ENCODE peak calls at places on chromosomes 7 and 10, in seven cellular contexts. U, Y, Z, V, I, R and D are unnamed samples.

GRCh38 chr10:26367771-26368170 is 70.4 kb upstream of the APBB1IP start:
- DNase-seq in I (no peak), R (peak; percentile 96), U (peak; percentile 63), V (no peak), Z (peak; percentile 2), Y (peak; percentile 77), D (peak; percentile 64)

GRCh38 chr10:113386005-113386404 is 166.8 kb upstream of the HABP2 start:
- DNase-seq in V (peak; percentile 56), Y (no peak), R (peak; percentile 78), U (no peak), Z (peak; percentile 50), I (no peak), D (no peak)

GRCh38 chr7:50119815-50120637 is 27.0 kb upstream of the ZPBP start:
- DNase-seq in Y (peak; percentile 64), V (no peak), I (peak; percentile 1), Z (no peak), R (no peak), U (peak; percentile 64), D (peak; percentile 2)

GRCh38 chr10:123154092-123154942 is at the start of gene BUB3:
- DNase-seq in Z (peak; percentile 100), U (peak; percentile 100), Y (peak; percentile 100), V (peak; percentile 100), I (peak; percentile 99), R (peak; percentile 100), D (peak; percentile 99)

GRCh38 chr7:142485617-142486226 is 227.9 kb upstream of the PRSS58 start:
- DNase-seq in U (peak; percentile 49), Y (peak; percentile 40), I (no peak), R (peak; percentile 77), Z (no peak), V (no peak), D (no peak)

GRCh38 chr10:11298116-11298515 is 280.4 kb downstream of the CELF2 start:
- DNase-seq in Z (no peak), U (no peak), V (no peak), I (no peak), Y (no peak), R (no peak), D (no peak)

GRCh38 chr10:11330383-11331020 is 280.9 kb downstream of the USP6NL start:
- DNase-seq in Z (no peak), Y (no peak), U (no peak), V (no peak), R (peak; percentile 9), I (no peak), D (no peak)

GRCh38 chr7:43140186-43140585 is 27.7 kb downstream of the HECW1 start:
- DNase-seq in U (no peak), Y (no peak), Z (no peak), I (no peak), R (no peak), V (no peak), D (no peak)

GRCh38 chr7:51324206-51324884 is 7.7 kb upstream of the COBL start:
- DNase-seq in U (no peak), Y (no peak), I (no peak), V (no peak), Z (no peak), R (peak; percentile 96), D (no peak)

GRCh38 chr10:106506509-106507265 is 657.8 kb downstream of the SORCS1 start:
- DNase-seq in V (peak; percentile 37), I (no peak), Y (no peak), U (no peak), R (peak; percentile 2), Z (no peak), D (no peak)

GRCh38 chr7:30202671-30203070 is 67.9 kb downstream of the MTURN start:
- DNase-seq in U (no peak), R (no peak), Z (no peak), Y (no peak), V (no peak), I (no peak), D (no peak)

GRCh38 chr10:12130237-12130872 is 878 bp downstream of the SEC61A2 start:
- DNase-seq in R (peak; percentile 46), Y (peak; percentile 81), V (peak; percentile 73), Z (peak; percentile 83), U (peak; percentile 45), I (no peak), D (peak; percentile 45)

GRCh38 chr7:155293721-155294642 is 3.7 kb upstream of the INSIG1 start:
- DNase-seq in R (no peak), U (no peak), Y (no peak), Z (no peak), V (no peak), I (no peak), D (no peak)

GRCh38 chr10:100346351-100346764 is 675 bp upstream of the SCD start:
- DNase-seq in I (no peak), V (peak; percentile 70), R (peak; percentile 57), Z (peak; percentile 92), Y (peak; percentile 85), U (peak; percentile 85), D (peak; percentile 88)

GRCh38 chr7:47378728-47379395 is 203.0 kb downstream of the TNS3 start:
- DNase-seq in U (no peak), Y (no peak), Z (no peak), I (no peak), R (no peak), V (no peak), D (no peak)

GRCh38 chr10:30455816-30456215 is 21.8 kb downstream of the MAP3K8 start:
- DNase-seq in Y (no peak), V (no peak), I (no peak), U (no peak), Z (no peak), R (no peak), D (no peak)

GRCh38 chr7:106425017-106425719 is 140.4 kb upstream of the NAMPT start:
- DNase-seq in I (no peak), V (peak; percentile 100), Z (peak; percentile 100), U (no peak), Y (no peak), R (peak; percentile 98), D (no peak)

GRCh38 chr7:494906-495305 is 24.7 kb downstream of the PDGFA start:
- DNase-seq in V (no peak), Y (no peak), U (no peak), I (no peak), Z (no peak), R (no peak), D (no peak)

GRCh38 chr7:49089717-49090116 is 165.4 kb downstream of the CDC14C start:
- DNase-seq in V (no peak), U (no peak), I (no peak), R (no peak), Z (no peak), Y (peak; percentile 88), D (no peak)

GRCh38 chr7:289209-289755 is 688 bp upstream of the FOXL3 start:
- DNase-seq in Z (no peak), V (no peak), I (no peak), Y (no peak), U (no peak), R (no peak), D (no peak)

GRCh38 chr7:28586736-28587135 is 174.4 kb downstream of the CREB5 start:
- DNase-seq in I (no peak), Y (no peak), V (no peak), Z (no peak), U (no peak), R (peak; percentile 36), D (no peak)

GRCh38 chr7:122546496-122546895 is 152.4 kb downstream of the RNF133 start:
- DNase-seq in V (no peak), Z (no peak), R (no peak), I (no peak), U (no peak), Y (no peak), D (no peak)

GRCh38 chr7:122553761-122554160 is 145.2 kb downstream of the RNF133 start:
- DNase-seq in V (no peak), Z (no peak), I (no peak), U (no peak), R (no peak), Y (no peak), D (no peak)

GRCh38 chr7:122552769-122553168 is 146.1 kb downstream of the RNF133 start:
- DNase-seq in R (no peak), I (no peak), U (no peak), Y (no peak), Z (no peak), V (no peak), D (no peak)

GRCh38 chr7:122549578-122549977 is 149.3 kb downstream of the RNF133 start:
- DNase-seq in R (no peak), Y (no peak), U (no peak), I (no peak), Z (no peak), V (no peak), D (no peak)

DNA sequence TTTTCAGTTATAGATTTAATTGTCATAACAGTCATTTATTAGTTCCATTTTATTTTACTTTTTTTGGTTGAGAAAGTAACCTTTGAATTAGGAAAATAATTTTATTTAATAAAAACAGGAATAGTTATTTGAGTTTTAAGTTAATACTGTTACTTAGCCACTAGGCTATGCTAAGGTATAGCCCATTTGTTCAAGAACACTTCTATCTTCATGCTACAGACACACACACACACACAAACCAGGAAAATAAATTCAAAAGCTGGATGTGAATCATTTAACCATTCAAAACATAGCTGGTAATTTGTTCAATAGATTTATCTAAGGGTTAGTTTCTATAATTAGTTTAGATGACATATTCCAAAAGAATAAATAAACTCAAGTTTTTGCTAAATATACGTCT is 148.4 kb downstream of the RNF133 start:
- DNase-seq in Z (no peak), U (no peak), R (no peak), Y (no peak), I (no peak), V (no peak), D (no peak)
- H2AK5ac ChIP-seq in Z (no peak overlapping the region), U (no peak overlapping the region), R (no peak overlapping the region), Y (no peak overlapping the region), I (no peak overlapping the region), V (no peak overlapping the region), D (no peak overlapping the region)

GRCh38 chr7:133364959-133365680 is 112.2 kb downstream of the EXOC4 start:
- DNase-seq in U (no peak), Y (no peak), Z (peak; percentile 33), I (no peak), R (no peak), V (peak; percentile 80), D (no peak)
- H3K23ac ChIP-seq in U (no peak overlapping the region), Y (no peak overlapping the region), Z (no peak overlapping the region), I (no peak overlapping the region), R (no peak overlapping the region), V (no peak overlapping the region), D (no peak overlapping the region)

GRCh38 chr7:104894998-104895850 is 118.8 kb upstream of the KMT2E start:
- DNase-seq in U (no peak), R (peak; percentile 58), I (no peak), Z (no peak), Y (peak; percentile 27), V (no peak), D (no peak)

GRCh38 chr7:104900525-104900924 is 113.5 kb upstream of the KMT2E start:
- DNase-seq in I (no peak), Y (no peak), V (no peak), Z (no peak), R (no peak), U (no peak), D (no peak)

GRCh38 chr7:104901239-104901638 is 112.8 kb upstream of the KMT2E start:
- DNase-seq in U (no peak), R (no peak), Z (no peak), I (no peak), Y (no peak), V (no peak), D (no peak)

GRCh38 chr7:104895851-104896236 is 118.2 kb upstream of the KMT2E start:
- DNase-seq in Y (no peak), R (no peak), U (no peak), I (no peak), Z (no peak), V (no peak), D (no peak)

GRCh38 chr7:104898434-104898833 is 115.6 kb upstream of the KMT2E start:
- DNase-seq in V (no peak), R (no peak), U (no peak), Z (no peak), Y (no peak), I (no peak), D (no peak)
- H2AK5ac ChIP-seq in V (no peak overlapping the region), R (no peak overlapping the region), U (no peak overlapping the region), Z (no peak overlapping the region), Y (no peak overlapping the region), I (no peak overlapping the region), D (no peak overlapping the region)

GRCh38 chr10:90879062-90879461 is 7.3 kb downstream of the RPP30 start:
- DNase-seq in I (no peak), V (no peak), Z (no peak), R (no peak), Y (no peak), U (no peak), D (no peak)
- H3K23ac ChIP-seq in I (no peak overlapping the region), V (no peak overlapping the region), Z (no peak overlapping the region), R (no peak overlapping the region), Y (no peak overlapping the region), U (no peak overlapping the region), D (no peak overlapping the region)